ENCODE peak calls at places on chromosomes 4 and X, in seven cellular contexts. E, J, X, H, U, A and B are unnamed samples.

GRCh38 chrX:71636438-71637252 is 18.3 kb upstream of the CXCR3 start:
- DNase-seq in E (no peak), J (no peak), X (no peak), H (peak), U (no peak), A (no peak), B (no peak)

GRCh38 chr4:16315451-16315850 is 89.2 kb upstream of the TAPT1 start:
- DNase-seq in E (no peak), J (no peak), X (no peak), H (no peak), U (no peak), A (no peak), B (no peak)

GRCh38 chr4:113908829-113909228 is 70.6 kb downstream of the ARSJ start:
- DNase-seq in E (no peak), J (no peak), X (peak), H (peak), U (no peak), A (no peak), B (peak)

GRCh38 chrX:3280706-3281105 is 65.7 kb downstream of the MXRA5 start:
- DNase-seq in E (no peak), J (no peak), X (no peak), H (no peak), U (no peak), A (no peak), B (peak)

GRCh38 chrX:71671043-71671829 is 3.9 kb downstream of the LOC101059915 start:
- DNase-seq in E (no peak), J (no peak), X (peak), H (no peak), U (no peak), A (no peak), B (no peak)

GRCh38 chr4:102501635-102502382 is 650 bp downstream of the NFKB1 start:
- DNase-seq in E (peak), J (peak), X (peak), H (peak), U (peak), A (peak), B (peak)

GRCh38 chr4:98603683-98604573 is 54.5 kb downstream of the TSPAN5 start:
- DNase-seq in E (no peak), J (no peak), X (peak), H (no peak), U (no peak), A (no peak), B (peak)

GRCh38 chr4:148487181-148487580 is 45.0 kb upstream of the NR3C2 start:
- DNase-seq in E (no peak), J (no peak), X (no peak), H (no peak), U (no peak), A (no peak), B (no peak)

GRCh38 chrX:12329476-12329875 is 191.2 kb downstream of the FRMPD4 start:
- DNase-seq in E (no peak), J (no peak), X (no peak), H (no peak), U (no peak), A (no peak), B (peak)

GRCh38 chrX:31124536-31124935 is 52.7 kb upstream of the FTHL17 start:
- DNase-seq in E (no peak), J (no peak), X (no peak), H (no peak), U (no peak), A (no peak), B (no peak)

GRCh38 chr4:182697094-182697493 is 220.1 kb downstream of the DCTD start:
- DNase-seq in E (no peak), J (no peak), X (no peak), H (no peak), U (no peak), A (no peak), B (no peak)

GRCh38 chr4:140752669-140753068 is 3.5 kb downstream of the TBC1D9 start:
- DNase-seq in E (no peak), J (no peak), X (no peak), H (no peak), U (no peak), A (no peak), B (no peak)

GRCh38 chr4:138401330-138401729 is 159.2 kb upstream of the SLC7A11 start:
- DNase-seq in E (no peak), J (no peak), X (no peak), H (no peak), U (no peak), A (peak), B (no peak)

GRCh38 chr4:67765928-67766327 is 11.7 kb upstream of the GNRHR start:
- DNase-seq in E (no peak), J (no peak), X (no peak), H (no peak), U (no peak), A (no peak), B (peak)

GRCh38 chr4:70759126-70759525 is 37.4 kb downstream of the RUFY3 start:
- DNase-seq in E (no peak), J (no peak), X (no peak), H (no peak), U (no peak), A (no peak), B (peak)

GRCh38 chr4:187444061-187444460 is 551.5 kb upstream of the ZFP42 start:
- DNase-seq in E (no peak), J (no peak), X (no peak), H (no peak), U (no peak), A (no peak), B (peak)

GRCh38 chr4:121749225-121749624 is 15.7 kb downstream of the SMIM43 start:
- DNase-seq in E (peak), J (no peak), X (no peak), H (no peak), U (no peak), A (no peak), B (no peak)

GRCh38 chr4:96164814-96165351 is 325.0 kb downstream of the PDHA2 start:
- DNase-seq in E (no peak), J (no peak), X (no peak), H (no peak), U (no peak), A (no peak), B (no peak)

GRCh38 chr4:20194079-20195013 is 57.4 kb upstream of the SLIT2 start:
- DNase-seq in E (no peak), J (no peak), X (no peak), H (no peak), U (no peak), A (no peak), B (peak)

GRCh38 chrX:68416592-68416991 is 16.7 kb downstream of the OPHN1 start:
- DNase-seq in E (no peak), J (no peak), X (no peak), H (no peak), U (peak), A (no peak), B (no peak)

GRCh38 chr4:5979981-5980380 is 38.2 kb downstream of the C4orf50 start:
- DNase-seq in E (peak), J (no peak), X (no peak), H (no peak), U (peak), A (peak), B (no peak)

GRCh38 chr4:73661646-73662119 is 41.4 kb upstream of the RASSF6 start:
- DNase-seq in E (no peak), J (no peak), X (no peak), H (no peak), U (peak), A (no peak), B (peak)

GRCh38 chrX:37302569-37302968 is 46.6 kb upstream of the PRRG1 start:
- DNase-seq in E (peak), J (no peak), X (no peak), H (no peak), U (no peak), A (no peak), B (peak)

GRCh38 chr4:87251104-87251503 is 30.7 kb upstream of the KLHL8 start:
- DNase-seq in E (no peak), J (peak), X (no peak), H (no peak), U (no peak), A (peak), B (no peak)

GRCh38 chr4:80142396-80143304 is 54.7 kb upstream of the PRDM8 start:
- DNase-seq in E (no peak), J (no peak), X (no peak), H (no peak), U (no peak), A (no peak), B (no peak)

GRCh38 chr4:108738307-108738706 is 24.5 kb downstream of the ETNPPL start:
- DNase-seq in E (no peak), J (no peak), X (no peak), H (no peak), U (no peak), A (no peak), B (peak)

GRCh38 chr4:108852691-108853090 is 89.8 kb upstream of the ETNPPL start:
- DNase-seq in E (no peak), J (no peak), X (no peak), H (no peak), U (no peak), A (no peak), B (no peak)

GRCh38 chr4:39655866-39656265 is 17.2 kb upstream of the SMIM14 start:
- DNase-seq in E (no peak), J (no peak), X (peak), H (no peak), U (peak), A (no peak), B (peak)

GRCh38 chr4:39045791-39046221 is 13.6 kb upstream of the TMEM156 start:
- DNase-seq in E (no peak), J (no peak), X (peak), H (peak), U (peak), A (no peak), B (no peak)

GRCh38 chr4:78370625-78371372 is 180.8 kb upstream of the ANXA3 start:
- DNase-seq in E (peak), J (no peak), X (no peak), H (no peak), U (no peak), A (no peak), B (no peak)

GRCh38 chrX:113833096-113833495 is 750.8 kb upstream of the HTR2C start:
- DNase-seq in E (no peak), J (no peak), X (no peak), H (no peak), U (no peak), A (no peak), B (no peak)

GRCh38 chrX:50799531-50799961 is 14.4 kb downstream of the SHROOM4 start:
- DNase-seq in E (no peak), J (no peak), X (no peak), H (no peak), U (peak), A (no peak), B (no peak)
- H3K4me3 ChIP-seq in E (no peak), J (no peak), X (no peak), H (no peak), U (no peak), A (no peak), B (no peak)

GRCh38 chrX:24259544-24260240 is 54.2 kb downstream of the SUPT20HL2 start:
- DNase-seq in E (peak), J (no peak), X (peak), H (peak), U (peak), A (no peak), B (peak)
- TF ChIP-seq CTCF in E (peak), J (peak), X (peak), H (peak), U (peak), A (peak), B (peak)

DNA sequence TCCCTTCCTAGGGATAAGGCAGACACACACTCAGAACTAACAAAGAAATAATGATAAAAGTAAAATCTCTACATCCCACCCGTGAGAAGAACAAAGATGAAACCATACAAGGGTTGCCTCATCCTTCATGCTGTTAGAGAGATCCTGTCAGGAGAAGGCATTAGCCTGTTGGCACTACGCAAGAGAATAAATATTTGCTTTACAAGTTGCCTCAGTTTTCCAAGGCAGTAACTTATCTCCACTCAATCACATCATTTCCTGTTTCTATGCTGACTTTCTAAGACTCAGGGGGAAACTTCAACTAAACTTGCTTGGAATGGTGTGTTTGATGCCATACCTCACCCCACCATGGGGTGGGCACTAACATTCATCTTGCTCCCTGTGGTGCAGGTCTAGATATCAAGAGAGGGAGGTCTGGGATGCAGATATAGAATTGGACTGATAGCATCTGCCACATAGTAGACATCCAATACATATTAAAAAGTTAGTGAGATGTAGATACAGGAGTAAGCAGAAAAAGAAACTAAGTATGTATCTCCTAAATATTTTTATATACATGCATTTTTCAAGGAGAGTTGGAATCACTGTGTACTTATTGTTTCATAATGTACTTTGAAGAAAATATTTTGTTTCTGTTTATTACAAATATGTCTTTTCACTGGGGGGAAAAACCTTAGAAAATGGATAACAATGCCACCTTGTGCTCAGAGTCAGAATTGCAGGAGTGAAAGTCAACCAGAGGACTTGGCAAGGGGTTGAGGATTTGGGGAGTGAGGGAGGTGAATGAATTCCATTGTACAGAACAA is 57.2 kb upstream of the BEX4 start:
- DNase-seq in E (peak), J (no peak), X (peak), H (peak), U (peak), A (no peak), B (peak)
- H3K4me3 ChIP-seq in E (no peak), J (no peak), X (no peak), H (no peak), U (no peak), A (no peak), B (no peak)

GRCh38 chr4:183758006-183758734 is 99.1 kb downstream of the TRAPPC11 start:
- DNase-seq in E (peak), J (peak), X (no peak), H (no peak), U (peak), A (no peak), B (no peak)
- TF ChIP-seq CTCF in E (peak), J (no peak), X (no peak), H (no peak), U (no peak), A (no peak), B (no peak)

GRCh38 chr4:173535165-173535737 is 5.2 kb upstream of the HAND2 start:
- DNase-seq in E (no peak), J (no peak), X (no peak), H (no peak), U (no peak), A (no peak), B (no peak)

GRCh38 chr4:173530326-173531062 is 465 bp upstream of the HAND2 start:
- DNase-seq in E (peak), J (no peak), X (no peak), H (no peak), U (no peak), A (no peak), B (peak)

GRCh38 chr4:173534439-173534838 is 4.4 kb upstream of the HAND2 start:
- DNase-seq in E (peak), J (no peak), X (no peak), H (no peak), U (no peak), A (no peak), B (no peak)

GRCh38 chr4:173531085-173531965 is 1.3 kb upstream of the HAND2 start:
- DNase-seq in E (peak), J (no peak), X (no peak), H (no peak), U (no peak), A (no peak), B (no peak)

GRCh38 chr4:173532725-173533511 is 2.9 kb upstream of the HAND2 start:
- DNase-seq in E (peak), J (no peak), X (no peak), H (no peak), U (no peak), A (no peak), B (no peak)
- H3K4me3 ChIP-seq in E (no peak), J (peak), X (no peak), H (no peak), U (no peak), A (peak), B (no peak)

GRCh38 chrX:9352243-9352642 is 112.6 kb upstream of the TBL1X start:
- DNase-seq in E (no peak), J (no peak), X (peak), H (peak), U (no peak), A (no peak), B (no peak)
- TF ChIP-seq CTCF in E (no peak), J (no peak), X (no peak), H (no peak), U (no peak), A (no peak), B (no peak)